ENCODE peak calls at places on chromosomes 12 and 14, in four cellular contexts. V is uterus, L is lung, P is H9. H is an unnamed sample. For H3K27me3, the result is how much of the 10 kb centered on the place peaks cover.

GRCh38 chr12:51090705-51091229 is 7.4 kb upstream of the CSRNP2 start:
- DNase-seq in V (no peak), L (no peak), P (no peak), H (no peak)

GRCh38 chr12:30839643-30840190 is 85.0 kb upstream of the CAPRIN2 start:
- DNase-seq in V (no peak), L (no peak), P (no peak), H (no peak)

GRCh38 chr14:104502060-104502459 is 77.5 kb upstream of the C14orf180 start:
- DNase-seq in V (no peak), L (no peak), P (no peak), H (no peak)

GRCh38 chr14:101499080-101499479 is 62.2 kb upstream of the DIO3 start:
- DNase-seq in V (peak), L (no peak), P (peak), H (no peak)

GRCh38 chr14:85387181-85387580 is 142.8 kb upstream of the FLRT2 start:
- DNase-seq in V (no peak), L (no peak), P (no peak), H (no peak)

GRCh38 chr12:752673-753400 is 458 bp downstream of the WNK1 start:
- DNase-seq in V (no peak), L (peak), P (peak), H (no peak)

GRCh38 chr14:54777395-54777794 is 125.2 kb downstream of the GCH1 start:
- DNase-seq in V (no peak), L (no peak), P (no peak), H (no peak)

GRCh38 chr12:14885718-14886201 is at the start of gene MGP:
- DNase-seq in V (peak), L (peak), P (no peak), H (no peak)

GRCh38 chr12:95802482-95803264 is 12.1 kb upstream of the NTN4 start:
- DNase-seq in V (no peak), L (no peak), P (no peak), H (peak)

GRCh38 chr12:28313631-28314030 is 123.4 kb downstream of the CCDC91 start:
- DNase-seq in V (no peak), L (no peak), P (no peak), H (no peak)

GRCh38 chr12:76290963-76291859 is 57.0 kb downstream of the BBS10 start:
- DNase-seq in V (no peak), L (no peak), P (no peak), H (no peak)

GRCh38 chr12:69161835-69162234 is 77.5 kb upstream of the CPSF6 start:
- DNase-seq in V (no peak), L (no peak), P (no peak), H (no peak)

GRCh38 chr12:14327717-14328116 is 37.8 kb upstream of the ATF7IP start:
- DNase-seq in V (no peak), L (no peak), P (no peak), H (peak)

GRCh38 chr12:98416845-98417244 is 98.5 kb upstream of the TMPO start:
- DNase-seq in V (no peak), L (no peak), P (no peak), H (no peak)

GRCh38 chr12:27335364-27336145 is 2.9 kb downstream of the BMAL2 start:
- DNase-seq in V (no peak), L (no peak), P (no peak), H (no peak)

GRCh38 chr12:45299132-45299692 is 83.3 kb downstream of the ANO6 start:
- DNase-seq in V (no peak), L (no peak), P (no peak), H (peak)

GRCh38 chr12:58105225-58106119 is 164.1 kb downstream of the ATP23 start:
- DNase-seq in V (no peak), L (no peak), P (no peak), H (no peak)

GRCh38 chr12:120529641-120530314 is 820 bp upstream of the COQ5 start:
- DNase-seq in V (no peak), L (no peak), P (peak), H (no peak)

GRCh38 chr14:63186453-63186852 is 17.8 kb upstream of the RHOJ start:
- DNase-seq in V (no peak), L (no peak), P (no peak), H (no peak)

GRCh38 chr12:56114084-56114483 is 2.3 kb upstream of the RPL41 start:
- DNase-seq in V (no peak), L (no peak), P (no peak), H (no peak)

GRCh38 chr14:54708161-54708560 is 141.2 kb downstream of the SAMD4A start:
- DNase-seq in V (no peak), L (no peak), P (no peak), H (no peak)

GRCh38 chr12:42588981-42589464 is 523 bp downstream of the PRICKLE1 start:
- DNase-seq in V (peak), L (peak), P (peak), H (no peak)

GRCh38 chr14:24806061-24806678 is 172.2 kb upstream of the GZMB start:
- DNase-seq in V (peak), L (peak), P (peak), H (no peak)

GRCh38 chr12:18323159-18323558 is 61.8 kb downstream of the PIK3C2G start:
- DNase-seq in V (no peak), L (no peak), P (no peak), H (no peak)

GRCh38 chr12:22935090-22935489 is 310.1 kb downstream of the ETNK1 start:
- DNase-seq in V (no peak), L (no peak), P (peak), H (no peak)

GRCh38 chr12:109016016-109016415 is 4.9 kb downstream of the SVOP start:
- DNase-seq in V (no peak), L (no peak), P (peak), H (no peak)

GRCh38 chr12:123573870-123574269 is 10.5 kb upstream of the TMED2 start:
- DNase-seq in V (no peak), L (no peak), P (no peak), H (no peak)

GRCh38 chr12:2693980-2694379 is 100.8 kb upstream of the FKBP4 start:
- DNase-seq in V (no peak), L (no peak), P (no peak), H (no peak)

GRCh38 chr14:105525861-105526780 is at the start of gene TMEM121:
- DNase-seq in V (peak), L (no peak), P (peak), H (no peak)

DNA sequence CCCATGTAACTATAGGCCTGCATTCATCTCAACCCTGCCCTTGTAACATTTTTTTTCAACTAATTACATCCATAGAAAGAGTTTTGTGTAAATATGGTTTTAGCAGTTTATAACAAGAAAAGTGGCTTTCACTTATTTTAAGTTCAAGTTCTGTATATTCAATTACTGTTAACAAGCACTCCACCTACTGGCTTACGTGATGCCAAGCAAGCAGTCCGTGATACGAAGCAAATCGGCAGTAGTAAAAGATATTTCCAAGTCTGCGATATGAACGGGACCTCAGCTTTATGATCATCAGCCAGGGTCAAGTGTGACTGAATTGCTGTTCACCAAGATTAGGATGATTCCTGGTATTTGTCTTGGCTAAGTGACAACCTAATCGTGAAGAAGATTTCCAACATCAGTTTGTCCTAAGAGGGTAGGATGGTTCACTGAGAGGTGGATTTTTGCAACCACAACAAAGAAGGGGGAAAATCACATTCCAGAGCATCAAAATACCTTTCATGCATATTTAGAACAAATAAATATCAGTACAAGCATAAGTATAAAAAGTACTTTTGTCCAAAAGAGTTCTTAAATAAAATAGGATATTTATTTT is 456.2 kb downstream of the FOXG1 start:
- DNase-seq in V (no peak), L (no peak), P (peak), H (no peak)
- TF ChIP-seq CTCF in V (peak), L (no peak), P (peak), H (peak)

GRCh38 chr14:22837750-22838538 is 1.6 kb downstream of the MMP14 start:
- DNase-seq in V (peak), L (no peak), P (no peak), H (no peak)
- H3K27me3 ChIP-seq in V (under half), L (under half), P (under half), H (under half)

GRCh38 chr12:7788316-7788689 is 899 bp upstream of the NANOG start:
- DNase-seq in V (no peak), L (no peak), P (no peak), H (no peak)
- TF ChIP-seq CTCF in V (no peak), L (no peak), P (no peak), H (no peak)

GRCh38 chr12:107903377-107904061 is 129.0 kb downstream of the ASCL4 start:
- DNase-seq in V (peak), L (peak), P (peak), H (no peak)
- H3K27me3 ChIP-seq in V (under half), L (under half), P (under half), H (under half)

GRCh38 chr14:97056086-97056485 is 258.9 kb downstream of the VRK1 start:
- DNase-seq in V (no peak), L (no peak), P (no peak), H (no peak)
- TF ChIP-seq CTCF in V (no peak), L (no peak), P (peak), H (no peak)

GRCh38 chr14:94768141-94768520 is 1.8 kb downstream of the GSC start:
- DNase-seq in V (no peak), L (no peak), P (no peak), H (no peak)
- H3K27me3 ChIP-seq in V (under half), L (under half), P (half or more), H (under half)

GRCh38 chr14:75306917-75307699 is 28.5 kb downstream of the FOS start:
- DNase-seq in V (no peak), L (no peak), P (no peak), H (no peak)
- TF ChIP-seq CTCF in V (no peak), L (no peak), P (peak), H (peak)

DNA sequence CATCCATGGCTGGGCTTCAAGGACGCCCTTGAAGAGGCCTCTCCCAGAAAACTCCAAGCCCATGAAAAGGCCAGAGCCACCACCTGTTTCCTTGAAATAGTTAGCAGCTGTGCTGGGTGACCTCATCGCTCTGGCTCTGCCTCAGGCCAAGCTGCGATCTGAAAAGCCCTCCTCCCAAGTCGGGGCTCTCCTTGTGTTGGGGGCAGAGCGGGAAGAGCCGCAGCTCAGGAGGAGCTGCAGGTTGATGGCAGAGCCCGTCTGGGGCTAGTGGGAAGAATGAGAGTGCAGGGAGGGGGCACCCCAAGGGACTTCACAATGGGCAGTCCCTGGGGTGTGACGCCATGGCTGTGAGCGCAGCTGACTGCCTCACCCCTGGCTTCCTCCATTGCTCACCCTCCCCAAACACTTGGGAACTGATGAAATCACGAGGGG is 50.0 kb upstream of the STON2 start:
- DNase-seq in V (peak), L (no peak), P (peak), H (no peak)
- H3K27me3 ChIP-seq in V (under half), L (under half), P (under half), H (under half)

GRCh38 chr14:43887523-43887922 is 619.6 kb downstream of the FSCB start:
- DNase-seq in V (no peak), L (no peak), P (no peak), H (no peak)
- TF ChIP-seq CTCF in V (no peak), L (no peak), P (no peak), H (no peak)

GRCh38 chr12:48009471-48009870 is 5.2 kb upstream of the COL2A1 start:
- DNase-seq in V (no peak), L (no peak), P (no peak), H (no peak)

GRCh38 chr12:48015129-48015528 is 10.9 kb upstream of the COL2A1 start:
- DNase-seq in V (no peak), L (no peak), P (no peak), H (no peak)

GRCh38 chr12:48013287-48013686 is 9.0 kb upstream of the COL2A1 start:
- DNase-seq in V (no peak), L (no peak), P (no peak), H (no peak)

GRCh38 chr12:48010366-48010970 is 6.2 kb upstream of the COL2A1 start:
- DNase-seq in V (no peak), L (no peak), P (no peak), H (no peak)

DNA sequence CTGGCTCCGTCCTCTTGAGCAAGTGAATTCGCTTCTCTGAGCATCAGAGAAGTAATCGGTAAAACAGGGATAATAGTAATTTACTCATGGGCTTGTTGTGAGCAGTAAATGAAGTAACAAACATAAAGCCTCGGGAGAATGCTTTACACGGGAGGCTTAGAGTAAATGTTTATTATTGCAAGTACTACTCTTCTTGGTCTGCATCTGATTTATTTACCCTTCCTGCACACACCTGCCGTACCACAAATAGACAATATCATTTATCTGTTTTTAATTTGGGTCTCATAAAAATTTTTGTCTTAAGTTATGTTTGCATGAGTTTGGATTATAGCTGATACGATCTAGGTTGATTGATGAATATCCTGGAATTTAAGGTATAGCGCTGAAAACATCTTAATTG is 7.8 kb upstream of the COL2A1 start:
- DNase-seq in V (no peak), L (no peak), P (no peak), H (no peak)
- H3K27me3 ChIP-seq in V (under half), L (under half), P (half or more), H (under half)

H was measured in BJ.